ENCODE peak calls at places on chromosomes 1 and 21, in four cellular contexts. T, V, N and U are unnamed samples.

GRCh38 chr1:156387899-156388813 is 19.1 kb downstream of the RHBG start:
- DNase-seq in T (no peak), N (no peak), V (no peak), U (no peak)

GRCh38 chr1:208670778-208671177 is 426.6 kb upstream of the PLXNA2 start:
- DNase-seq in V (no peak), T (no peak), N (no peak), U (no peak)

GRCh38 chr1:150155413-150156071 is 5.8 kb downstream of the PLEKHO1 start:
- DNase-seq in T (no peak), N (no peak), V (no peak), U (no peak)

GRCh38 chr1:209590405-209590804 is 6.9 kb downstream of the CAMK1G start:
- DNase-seq in T (no peak), V (no peak), N (no peak), U (no peak)

GRCh38 chr1:153356392-153357075 is 1.1 kb upstream of the S100A9 start:
- DNase-seq in N (no peak), T (no peak), V (no peak), U (no peak)

GRCh38 chr21:42829954-42830353 is 49.4 kb downstream of the WDR4 start:
- DNase-seq in V (no peak), T (no peak), N (no peak), U (no peak)

GRCh38 chr1:220368352-220369265 is 96.4 kb upstream of the RAB3GAP2 start:
- DNase-seq in T (no peak), V (no peak), N (no peak), U (no peak)

GRCh38 chr21:26169611-26170470 is 729 bp downstream of the APP start:
- DNase-seq in T (peak; percentile 69), N (peak; percentile 78), V (peak; percentile 65), U (peak; percentile 75)

GRCh38 chr21:23471877-23472276 is 2135.4 kb downstream of the MRPL39 start:
- DNase-seq in V (no peak), T (no peak), N (no peak), U (no peak)

GRCh38 chr1:111214884-111215283 is 12.6 kb upstream of the CHI3L2 start:
- DNase-seq in N (no peak), V (no peak), T (no peak), U (no peak)

GRCh38 chr1:84069236-84069845 is 70.4 kb upstream of the TTLL7 start:
- DNase-seq in T (no peak), N (no peak), V (no peak), U (no peak)

GRCh38 chr1:211174375-211174774 is 40.4 kb upstream of the KCNH1 start:
- DNase-seq in N (no peak), T (no peak), V (no peak), U (no peak)

GRCh38 chr1:164660415-164661174 is 101.6 kb downstream of the PBX1 start:
- DNase-seq in V (peak; percentile 67), T (no peak), N (no peak), U (no peak)

GRCh38 chr1:165207774-165208359 is 148.6 kb downstream of the LMX1A start:
- DNase-seq in T (no peak), N (no peak), V (no peak), U (no peak)

GRCh38 chr21:45998871-45999580 is 17.5 kb downstream of the COL6A1 start:
- DNase-seq in N (no peak), V (no peak), T (peak; percentile 9), U (peak; percentile 41)

GRCh38 chr1:236421022-236421421 is 26.9 kb downstream of the EDARADD start:
- DNase-seq in V (no peak), T (no peak), N (no peak), U (no peak)

GRCh38 chr1:159908255-159908905 is 8.4 kb upstream of the CFAP45 start:
- DNase-seq in T (no peak), V (no peak), N (no peak), U (no peak)

GRCh38 chr21:42403611-42404231 is at the start of gene UBASH3A:
- DNase-seq in N (no peak), T (no peak), V (no peak), U (no peak)

GRCh38 chr1:12153181-12153785 is 13.5 kb upstream of the TNFRSF1B start:
- DNase-seq in T (no peak), V (peak; percentile 88), N (peak; percentile 83), U (peak; percentile 80)

GRCh38 chr1:21914880-21915640 is 22.1 kb downstream of the HSPG2 start:
- DNase-seq in V (no peak), N (no peak), T (peak; percentile 65), U (peak; percentile 69)

GRCh38 chr1:21921100-21921875 is 15.8 kb downstream of the HSPG2 start:
- DNase-seq in V (no peak), N (no peak), T (no peak), U (no peak)

GRCh38 chr1:21922103-21923014 is 14.8 kb downstream of the HSPG2 start:
- DNase-seq in N (no peak), V (no peak), T (no peak), U (no peak)

GRCh38 chr1:21916447-21917240 is 20.5 kb downstream of the HSPG2 start:
- DNase-seq in V (no peak), N (no peak), T (no peak), U (no peak)

GRCh38 chr1:21919520-21919919 is 17.6 kb downstream of the HSPG2 start:
- DNase-seq in T (no peak), V (peak; percentile 86), N (no peak), U (no peak)
- H3K4me3 ChIP-seq in T (no peak overlapping the region), V (no peak overlapping the region), N (no peak overlapping the region), U (no peak overlapping the region)

GRCh38 chr1:92953491-92953890 is 7.8 kb downstream of the DIPK1A start:
- DNase-seq in V (no peak), T (no peak), N (no peak), U (no peak)

GRCh38 chr1:92949937-92950817 is 11.1 kb downstream of the DIPK1A start:
- DNase-seq in T (no peak), V (peak; percentile 65), N (no peak), U (no peak)

GRCh38 chr1:92951141-92951582 is 10.1 kb downstream of the DIPK1A start:
- DNase-seq in T (no peak), V (peak; percentile 71), N (no peak), U (no peak)

GRCh38 chr1:92956254-92956653 is 5.0 kb downstream of the DIPK1A start:
- DNase-seq in V (no peak), T (no peak), N (no peak), U (no peak)

GRCh38 chr1:92952714-92953113 is 8.5 kb downstream of the DIPK1A start:
- DNase-seq in N (no peak), T (no peak), V (no peak), U (no peak)
- H3K4me1 ChIP-seq in N (no peaks in the 10 kb centered on the region), T (peaks cover 27% of the 10 kb centered on the region), V (peaks cover 8% of the 10 kb centered on the region), U (peaks cover 11% of the 10 kb centered on the region)

DNA sequence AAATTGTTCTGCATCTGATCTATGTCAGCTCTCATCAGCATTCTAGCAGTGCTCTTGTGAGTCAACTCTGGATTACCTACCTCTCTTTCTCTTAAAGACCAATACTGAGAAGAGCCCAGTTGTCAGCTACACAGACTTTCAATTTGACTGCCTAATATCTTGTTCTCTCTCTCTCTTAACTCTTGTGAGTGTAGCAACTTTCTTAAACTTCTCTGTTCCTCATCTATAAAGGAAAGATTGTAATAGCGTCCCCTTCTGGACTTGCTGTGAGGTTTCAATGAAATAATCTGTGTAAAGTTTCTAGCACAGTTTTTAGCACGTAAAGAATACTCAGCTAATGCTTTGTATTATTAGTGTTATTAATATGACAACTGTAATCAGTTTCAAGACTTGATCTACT is 499.3 kb upstream of the ADAMTS5 start:
- DNase-seq in T (no peak), V (no peak), N (no peak), U (no peak)
- TF ChIP-seq CTCF in T (peak; percentile 21), V (peak; percentile 13), N (no peak), U (no peak)

DNA sequence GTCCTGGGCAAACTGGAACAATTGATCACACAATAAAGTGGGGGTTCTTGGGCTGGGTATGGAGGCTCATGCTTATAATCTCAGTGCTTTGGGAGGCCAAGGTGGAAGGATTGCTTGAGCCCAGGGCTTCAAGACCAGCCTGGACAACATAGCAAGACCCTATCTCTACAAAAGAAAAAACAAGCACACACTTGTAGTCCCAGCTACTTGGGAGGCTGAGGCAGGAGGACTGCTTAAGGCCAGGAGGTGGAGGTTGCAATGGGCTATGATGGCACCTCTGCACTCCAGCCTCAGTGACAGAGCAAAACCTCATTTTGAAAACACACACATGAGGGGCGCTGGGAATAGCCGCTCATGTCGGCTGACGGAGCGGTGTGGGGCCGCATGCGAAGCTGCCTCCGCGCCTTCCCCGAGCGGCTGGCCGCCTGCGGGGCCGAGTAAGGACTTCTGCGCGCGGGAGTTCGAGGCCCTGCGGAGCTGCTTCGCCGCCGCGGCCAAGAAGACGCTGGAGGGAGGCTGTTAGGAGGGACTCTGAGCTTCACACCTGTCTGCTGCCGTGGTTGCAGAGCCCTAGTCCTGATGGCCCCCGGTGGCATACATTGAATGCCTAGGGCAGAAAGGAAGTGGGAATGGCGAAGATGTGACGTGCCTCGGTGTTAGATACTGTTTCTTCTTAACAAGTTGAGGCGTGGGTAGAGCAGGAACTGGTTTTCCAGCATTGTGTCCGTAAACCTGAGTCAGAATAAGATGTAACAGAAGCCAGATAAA is 59.5 kb downstream of the ACBD3 start:
- DNase-seq in T (no peak), N (no peak), V (no peak), U (no peak)
- H3K4me3 ChIP-seq in T (no peak overlapping the region), N (no peak overlapping the region), V (no peak overlapping the region), U (no peak overlapping the region)

GRCh38 chr1:200134116-200134515 is 106.6 kb downstream of the NR5A2 start:
- DNase-seq in T (no peak), V (no peak), N (no peak), U (no peak)

GRCh38 chr1:200131551-200132125 is 104.1 kb downstream of the NR5A2 start:
- DNase-seq in T (no peak), V (peak; percentile 36), N (no peak), U (no peak)

GRCh38 chr1:200133123-200133522 is 105.6 kb downstream of the NR5A2 start:
- DNase-seq in N (no peak), T (no peak), V (no peak), U (no peak)

GRCh38 chr1:200139661-200140250 is 112.2 kb downstream of the NR5A2 start:
- DNase-seq in V (peak; percentile 68), T (no peak), N (no peak), U (no peak)

DNA sequence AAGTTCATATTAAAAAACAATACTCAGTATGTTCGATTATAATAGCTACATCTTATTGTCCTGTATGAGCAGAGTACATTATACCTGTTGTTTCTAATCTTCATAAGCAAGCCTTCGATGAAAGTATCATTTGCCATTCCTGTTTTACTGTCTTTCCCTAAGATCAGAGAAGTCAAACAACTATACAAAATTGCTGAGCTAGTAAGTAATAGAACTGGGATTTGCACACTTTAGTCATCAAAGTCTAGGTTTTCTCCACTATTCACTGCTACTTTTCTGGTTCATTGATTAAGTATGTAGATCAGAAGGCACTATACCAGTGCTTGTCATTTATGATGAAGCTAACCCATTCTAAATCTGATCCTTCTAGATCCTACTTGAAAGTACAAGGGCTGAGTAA is 108.9 kb downstream of the NR5A2 start:
- DNase-seq in T (no peak), V (no peak), N (no peak), U (no peak)
- H3K4me1 ChIP-seq in T (no peaks in the 10 kb centered on the region), V (no peaks in the 10 kb centered on the region), N (no peaks in the 10 kb centered on the region), U (peaks cover 6% of the 10 kb centered on the region)

GRCh38 chr1:221598122-221598521 is 143.8 kb downstream of the DUSP10 start:
- DNase-seq in T (no peak), N (no peak), V (no peak), U (no peak)

DNA sequence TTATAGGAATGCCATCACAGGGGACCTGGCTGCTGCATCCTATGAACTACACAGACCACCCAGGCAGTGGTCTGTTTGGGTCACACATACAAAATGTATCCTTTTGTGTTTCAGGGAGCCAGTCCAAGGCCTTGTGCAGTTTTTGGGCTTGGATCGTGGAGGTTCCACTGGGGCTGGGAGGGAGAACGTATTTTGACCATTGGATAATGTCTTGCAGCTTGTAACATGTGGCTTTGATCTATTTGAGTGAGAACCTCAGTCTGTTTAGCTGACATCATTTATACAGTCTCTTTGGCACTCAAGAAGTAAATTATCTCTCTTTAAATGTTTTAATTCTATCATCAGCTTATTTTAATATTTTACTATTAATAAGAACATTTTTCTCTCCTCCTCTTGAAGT is 147.3 kb downstream of the DUSP10 start:
- DNase-seq in T (no peak), N (no peak), V (no peak), U (no peak)
- TF ChIP-seq CTCF in T (no peak), N (no peak), V (no peak), U (no peak)